ENCODE peak calls at places on chromosomes 11 and 22, in six cellular contexts. O, G, W, P, N and Z are unnamed samples.

GRCh38 chr11:125494601-125494986 is 1.5 kb downstream of the FEZ1 start:
- DNase-seq in G (no peak), W (peak; percentile 42), P (no peak), N (no peak), O (no peak), Z (no peak)

GRCh38 chr11:9568161-9568853 is 5.2 kb upstream of the WEE1 start:
- DNase-seq in O (no peak), W (no peak), G (no peak), N (no peak), P (no peak), Z (peak; percentile 72)

GRCh38 chr11:1260023-1260501 is 37.2 kb downstream of the MUC5B start:
- DNase-seq in N (peak; percentile 57), G (peak; percentile 48), O (no peak), W (no peak), P (peak; percentile 42), Z (peak; percentile 60)

GRCh38 chr11:111840143-111840542 is 31.2 kb downstream of the ALG9 start:
- DNase-seq in N (no peak), O (no peak), P (no peak), G (no peak), W (peak; percentile 75), Z (peak; percentile 38)

GRCh38 chr11:101583180-101584128 is at the start of gene TRPC6:
- DNase-seq in W (peak; percentile 73), N (no peak), G (no peak), O (no peak), P (no peak), Z (peak; percentile 31)

GRCh38 chr11:133797542-133797941 is 47.8 kb downstream of the SPATA19 start:
- DNase-seq in P (no peak), G (no peak), N (no peak), O (no peak), W (no peak), Z (no peak)

GRCh38 chr11:74418509-74418895 is 20.3 kb upstream of the PGM2L1 start:
- DNase-seq in W (no peak), G (peak; percentile 93), O (no peak), P (no peak), N (no peak), Z (peak; percentile 83)

GRCh38 chr11:102448869-102449224 is 3.7 kb downstream of the TMEM123 start:
- DNase-seq in N (no peak), G (no peak), W (no peak), O (no peak), P (no peak), Z (no peak)

GRCh38 chr22:47210686-47211085 is 448.2 kb downstream of the TBC1D22A start:
- DNase-seq in P (no peak), W (no peak), N (no peak), G (no peak), O (no peak), Z (no peak)

GRCh38 chr11:28566643-28567042 is 458.5 kb downstream of the METTL15 start:
- DNase-seq in G (no peak), P (peak; percentile 52), N (no peak), W (peak; percentile 85), O (no peak), Z (peak; percentile 99)

GRCh38 chr11:112977620-112978212 is 16.5 kb downstream of the NCAM1 start:
- DNase-seq in P (no peak), W (peak; percentile 44), G (no peak), O (no peak), N (no peak), Z (peak; percentile 77)

GRCh38 chr22:20919718-20920117 is 2.5 kb downstream of the CRKL start:
- DNase-seq in N (no peak), G (no peak), P (no peak), W (no peak), O (no peak), Z (peak; percentile 37)

GRCh38 chr11:131165036-131165435 is 205.4 kb upstream of the NTM start:
- DNase-seq in P (no peak), G (no peak), W (no peak), O (no peak), N (no peak), Z (no peak)

GRCh38 chr11:74466916-74467885 is at the start of gene KCNE3:
- DNase-seq in O (no peak), P (no peak), W (peak; percentile 40), G (no peak), N (no peak), Z (peak; percentile 44)

GRCh38 chr11:116353517-116353916 is 419.3 kb downstream of the BUD13 start:
- DNase-seq in G (no peak), W (no peak), O (no peak), N (no peak), P (no peak), Z (no peak)
- TF ChIP-seq EZH2phosphoT487 in G (no peak), W (no peak), O (no peak), N (no peak), P (no peak), Z (no peak)

GRCh38 chr11:86397351-86397750 is 22.7 kb downstream of the CCDC81 start:
- DNase-seq in P (no peak), W (no peak), N (no peak), O (no peak), G (no peak), Z (no peak)
- TF ChIP-seq EZH2phosphoT487 in P (no peak), W (no peak), N (no peak), O (no peak), G (no peak), Z (no peak)

GRCh38 chr11:69211540-69212120 is 55.9 kb downstream of the SMIM38 start:
- DNase-seq in W (no peak), N (no peak), O (no peak), G (no peak), P (no peak), Z (no peak)
- TF ChIP-seq EZH2phosphoT487 in W (no peak), N (no peak), O (no peak), G (no peak), P (no peak), Z (no peak)

GRCh38 chr11:93031386-93031785 is 61.9 kb downstream of the MTNR1B start:
- DNase-seq in W (peak; percentile 19), N (no peak), O (no peak), P (no peak), G (no peak), Z (peak; percentile 74)

GRCh38 chr11:93033093-93033492 is 63.6 kb downstream of the MTNR1B start:
- DNase-seq in P (no peak), N (no peak), G (no peak), O (no peak), W (no peak), Z (no peak)

GRCh38 chr11:93032580-93032979 is 63.1 kb downstream of the MTNR1B start:
- DNase-seq in P (no peak), W (no peak), O (no peak), N (no peak), G (no peak), Z (no peak)

GRCh38 chr11:93034640-93035039 is 65.2 kb downstream of the MTNR1B start:
- DNase-seq in P (no peak), W (no peak), G (no peak), O (no peak), N (no peak), Z (no peak)

DNA sequence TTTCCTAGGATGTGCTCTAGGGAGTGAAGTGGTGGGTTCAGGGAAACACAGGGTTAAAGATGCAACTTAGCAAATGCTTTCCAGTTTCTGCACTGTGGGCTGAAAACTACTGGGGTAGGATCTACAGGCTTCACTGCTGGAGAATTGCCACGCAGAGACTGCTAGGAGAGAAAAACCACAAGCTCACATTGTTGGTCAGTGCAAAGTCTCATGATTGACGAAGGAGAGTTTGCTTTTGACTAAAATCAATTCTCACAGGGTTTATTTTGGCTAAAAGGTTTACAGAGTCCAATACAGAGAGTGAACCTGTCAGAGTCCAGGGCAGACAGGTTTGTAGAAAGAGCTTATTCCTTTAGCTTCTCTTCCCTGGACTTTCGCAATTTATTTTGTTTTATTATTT is 64.6 kb downstream of the MTNR1B start:
- DNase-seq in P (no peak), G (no peak), O (no peak), W (no peak), N (no peak), Z (no peak)
- TF ChIP-seq EZH2phosphoT487 in P (no peak), G (no peak), O (no peak), W (no peak), N (no peak), Z (no peak)

DNA sequence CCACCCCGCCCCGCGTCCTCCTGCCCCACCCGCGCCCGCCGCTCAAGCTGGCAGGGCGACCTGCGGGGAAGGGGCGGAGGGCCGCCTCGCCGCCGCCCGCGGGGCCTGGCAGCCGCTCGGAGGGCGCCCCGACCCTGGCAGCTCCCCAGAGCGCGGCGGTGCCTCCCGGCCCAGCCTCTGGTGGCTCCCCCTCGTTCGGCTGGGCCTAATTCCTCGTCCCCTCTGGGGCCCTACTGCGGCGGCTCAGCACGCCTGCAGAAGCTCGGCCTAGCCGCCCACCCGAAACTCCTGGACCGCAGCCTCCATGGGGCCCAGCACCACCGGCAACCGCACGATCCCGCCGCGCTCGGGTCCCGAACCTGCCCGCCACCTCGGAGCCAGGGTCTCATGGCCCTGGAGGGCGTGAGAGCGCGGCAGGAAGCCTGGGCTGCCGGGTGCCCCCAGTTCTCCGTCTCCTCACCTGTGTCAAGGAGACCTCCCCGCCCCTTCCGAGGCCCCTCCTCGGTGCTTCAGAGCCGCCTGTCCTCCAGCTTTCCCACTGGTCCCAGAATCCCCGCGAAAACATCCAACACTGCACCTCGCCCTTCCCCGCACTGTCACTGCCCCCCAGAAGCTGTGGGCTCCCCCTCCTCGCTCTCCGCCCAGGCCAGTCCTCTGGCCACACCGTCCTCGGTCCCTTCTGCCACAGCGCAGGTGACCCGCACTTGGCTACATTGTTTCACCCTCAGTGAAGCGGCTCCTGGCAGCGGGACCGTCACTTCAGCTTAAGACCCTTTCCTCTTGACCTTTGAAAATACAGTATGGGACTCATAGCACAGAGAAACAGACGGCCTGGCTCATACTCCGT is 613 bp upstream of the GSC2 start:
- DNase-seq in G (no peak), W (no peak), O (no peak), P (no peak), N (no peak), Z (no peak)
- TF ChIP-seq EZH2phosphoT487 in G (no peak), W (peak; percentile 97), O (no peak), P (no peak), N (no peak), Z (peak; percentile 26)

GRCh38 chr22:36744413-36744765 is 31.5 kb downstream of the IFT27 start:
- DNase-seq in O (no peak), W (no peak), G (no peak), P (no peak), N (no peak), Z (no peak)

GRCh38 chr22:36744791-36745190 is 31.1 kb downstream of the IFT27 start:
- DNase-seq in G (no peak), P (no peak), W (no peak), O (no peak), N (no peak), Z (no peak)

GRCh38 chr22:36746571-36746970 is 29.3 kb downstream of the IFT27 start:
- DNase-seq in O (no peak), N (no peak), W (no peak), G (no peak), P (no peak), Z (no peak)

GRCh38 chr22:36743591-36744412 is 32.1 kb downstream of the IFT27 start:
- DNase-seq in W (no peak), G (no peak), P (no peak), N (no peak), O (no peak), Z (no peak)

GRCh38 chr22:36745301-36745995 is 30.5 kb downstream of the IFT27 start:
- DNase-seq in G (no peak), O (no peak), W (no peak), P (no peak), N (no peak), Z (no peak)
- TF ChIP-seq EZH2phosphoT487 in G (no peak), O (no peak), W (no peak), P (no peak), N (no peak), Z (no peak)